ENCODE peak calls at places on chromosomes 16 and 17, in eight cellular contexts. A, M, J, D, Z, X, I and E are unnamed samples.

GRCh38 chr16:1791256-1791942 is 2.1 kb downstream of the IGFALS start:
- DNase-seq in A (no peak), M (no peak), J (no peak), D (no peak), Z (no peak), X (no peak), I (no peak), E (no peak)

GRCh38 chr16:84541999-84542876 is 37.8 kb upstream of the MEAK7 start:
- DNase-seq in A (no peak), M (no peak), J (no peak), D (no peak), Z (no peak), X (no peak), I (peak; percentile 41), E (peak; percentile 25)

GRCh38 chr17:5788266-5788900 is 204.1 kb upstream of the NLRP1 start:
- DNase-seq in A (no peak), M (no peak), J (no peak), D (no peak), Z (no peak), X (no peak), I (peak; percentile 75), E (peak; percentile 86)

GRCh38 chr16:89253548-89254287 is 36.2 kb downstream of the ZNF778 start:
- DNase-seq in A (no peak), M (no peak), J (no peak), D (no peak), Z (no peak), X (no peak), I (no peak), E (no peak)

GRCh38 chr17:6749519-6749918 is 6.3 kb upstream of the XAF1 start:
- DNase-seq in A (no peak), M (no peak), J (peak; percentile 16), D (no peak), Z (no peak), X (no peak), I (no peak), E (peak; percentile 51)

GRCh38 chr17:66576473-66576872 is 258.4 kb upstream of the CACNG5 start:
- DNase-seq in A (no peak), M (no peak), J (no peak), D (no peak), Z (no peak), X (no peak), I (no peak), E (no peak)

GRCh38 chr17:12990041-12990808 is 27.6 kb downstream of the ELAC2 start:
- DNase-seq in A (no peak), M (no peak), J (no peak), D (no peak), Z (no peak), X (no peak), I (no peak), E (no peak)

GRCh38 chr17:79627766-79628690 is 17.2 kb upstream of the RBFOX3 start:
- DNase-seq in A (no peak), M (peak; percentile 60), J (no peak), D (peak; percentile 7), Z (no peak), X (no peak), I (no peak), E (no peak)

GRCh38 chr16:2971134-2971984 is 2.2 kb downstream of the PAQR4 start:
- DNase-seq in A (no peak), M (no peak), J (no peak), D (no peak), Z (no peak), X (no peak), I (no peak), E (no peak)

GRCh38 chr16:48246066-48246465 is 1.3 kb downstream of the ABCC11 start:
- DNase-seq in A (no peak), M (no peak), J (no peak), D (no peak), Z (no peak), X (no peak), I (peak; percentile 12), E (no peak)

GRCh38 chr17:50956750-50957523 is 90.8 kb upstream of the TOB1 start:
- DNase-seq in A (peak; percentile 58), M (no peak), J (peak; percentile 73), D (peak; percentile 88), Z (peak; percentile 20), X (peak; percentile 85), I (peak; percentile 54), E (no peak)

GRCh38 chr17:29933379-29933778 is 3.4 kb upstream of the SSH2 start:
- DNase-seq in A (no peak), M (no peak), J (no peak), D (no peak), Z (no peak), X (peak; percentile 50), I (peak; percentile 43), E (peak; percentile 63)

GRCh38 chr17:27157297-27157696 is 136.6 kb upstream of the WSB1 start:
- DNase-seq in A (no peak), M (no peak), J (no peak), D (no peak), Z (no peak), X (no peak), I (no peak), E (no peak)

GRCh38 chr17:79742951-79743476 is 12.3 kb downstream of the ENPP7 start:
- DNase-seq in A (no peak), M (no peak), J (no peak), D (no peak), Z (no peak), X (peak; percentile 21), I (no peak), E (no peak)

GRCh38 chr17:60277258-60277657 is 114.7 kb downstream of the USP32 start:
- DNase-seq in A (no peak), M (no peak), J (no peak), D (no peak), Z (no peak), X (no peak), I (no peak), E (no peak)

GRCh38 chr16:75064403-75065148 is 52.0 kb downstream of the LDHD start:
- DNase-seq in A (peak; percentile 63), M (no peak), J (no peak), D (no peak), Z (no peak), X (no peak), I (peak; percentile 39), E (no peak)

GRCh38 chr17:64686705-64687104 is 24.6 kb upstream of the SMURF2 start:
- DNase-seq in A (no peak), M (no peak), J (no peak), D (no peak), Z (no peak), X (no peak), I (no peak), E (no peak)

GRCh38 chr17:82384730-82385429 is 13.3 kb downstream of the UTS2R start:
- DNase-seq in A (peak; percentile 78), M (no peak), J (peak; percentile 31), D (peak; percentile 86), Z (no peak), X (no peak), I (peak; percentile 41), E (peak; percentile 79)
- TF ChIP-seq CTCF in A (no peak), M (no peak), J (peak; percentile 41), D (no peak), Z (no peak), X (no peak), I (peak; percentile 1), E (no peak)

GRCh38 chr16:71360378-71360777 is 1.9 kb downstream of the CALB2 start:
- DNase-seq in A (peak; percentile 49), M (no peak), J (no peak), D (peak; percentile 83), Z (peak; percentile 83), X (no peak), I (peak; percentile 94), E (peak; percentile 89)

GRCh38 chr16:71356051-71356740 is 2.3 kb upstream of the CALB2 start:
- DNase-seq in A (no peak), M (peak; percentile 12), J (no peak), D (no peak), Z (no peak), X (no peak), I (no peak), E (no peak)

GRCh38 chr16:71359431-71359830 is 908 bp downstream of the CALB2 start:
- DNase-seq in A (no peak), M (no peak), J (no peak), D (no peak), Z (no peak), X (no peak), I (no peak), E (no peak)

GRCh38 chr16:71358464-71359031 is at the start of gene CALB2:
- DNase-seq in A (peak; percentile 82), M (no peak), J (peak; percentile 42), D (peak; percentile 82), Z (no peak), X (peak; percentile 90), I (peak; percentile 20), E (peak; percentile 82)

GRCh38 chr16:71357681-71358080 is 842 bp upstream of the CALB2 start:
- DNase-seq in A (peak; percentile 54), M (no peak), J (no peak), D (no peak), Z (no peak), X (peak; percentile 58), I (no peak), E (peak; percentile 20)
- H3K4me3 ChIP-seq in A (peak overlapping the region; percentile 99), M (peak overlapping the region; percentile 58), J (no peak overlapping the region), D (no peak overlapping the region), Z (no peak overlapping the region), X (no peak overlapping the region), I (no peak overlapping the region), E (no peak overlapping the region)

DNA sequence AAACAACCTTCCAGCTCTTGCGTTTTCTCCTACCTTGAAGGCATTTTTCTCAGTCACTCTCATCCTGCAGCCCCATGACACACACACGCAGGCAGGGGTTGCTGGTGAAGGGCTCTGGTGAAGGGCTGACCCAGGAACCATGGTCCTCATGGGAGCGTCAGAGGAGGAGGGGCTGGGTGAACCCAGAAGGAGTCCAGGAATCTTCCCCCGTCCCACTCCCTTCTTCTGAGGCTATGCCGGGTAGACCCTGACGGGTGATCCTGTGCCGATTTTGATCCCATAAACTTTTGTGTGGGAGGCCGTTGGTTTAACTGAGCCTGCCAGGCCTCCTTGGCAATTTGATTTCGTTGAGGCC is 278.4 kb upstream of the FOXF1 start:
- DNase-seq in A (no peak), M (no peak), J (no peak), D (no peak), Z (no peak), X (no peak), I (no peak), E (no peak)
- TF ChIP-seq CTCF in A (no peak), M (no peak), J (no peak), D (no peak), Z (no peak), X (no peak), I (no peak), E (no peak)

GRCh38 chr17:55466671-55467070 is 44.6 kb downstream of the SMIM36 start:
- DNase-seq in A (no peak), M (no peak), J (peak; percentile 53), D (no peak), Z (no peak), X (no peak), I (no peak), E (peak; percentile 14)

GRCh38 chr17:55458977-55459376 is 37.3 kb upstream of the MMD start:
- DNase-seq in A (no peak), M (no peak), J (no peak), D (no peak), Z (no peak), X (no peak), I (peak; percentile 89), E (peak; percentile 77)

GRCh38 chr17:55462711-55463110 is 41.1 kb upstream of the MMD start:
- DNase-seq in A (no peak), M (no peak), J (no peak), D (no peak), Z (no peak), X (no peak), I (no peak), E (no peak)

GRCh38 chr17:55462234-55462633 is 40.6 kb upstream of the MMD start:
- DNase-seq in A (no peak), M (no peak), J (no peak), D (no peak), Z (no peak), X (no peak), I (no peak), E (no peak)

GRCh38 chr17:55463600-55463999 is 42.0 kb upstream of the MMD start:
- DNase-seq in A (no peak), M (no peak), J (peak; percentile 73), D (no peak), Z (no peak), X (no peak), I (no peak), E (no peak)
- H3K4me3 ChIP-seq in A (no peak overlapping the region), M (no peak overlapping the region), J (no peak overlapping the region), D (no peak overlapping the region), Z (no peak overlapping the region), X (no peak overlapping the region), I (no peak overlapping the region), E (no peak overlapping the region)